ENCODE peak calls at places on chromosomes 11 and 22, in six cellular contexts. I, L, J, W, F and A are unnamed samples.

GRCh38 chr11:67632175-67632981 is 2.6 kb upstream of the NUDT8 start:
- DNase-seq in I (no peak), L (no peak), J (no peak), W (no peak), F (no peak), A (no peak)

GRCh38 chr11:91513734-91514133 is 710.9 kb upstream of the FAT3 start:
- DNase-seq in I (no peak), L (peak), J (peak), W (peak), F (no peak), A (no peak)

GRCh38 chr11:112294688-112295340 is 34.2 kb upstream of the PLET1 start:
- DNase-seq in I (no peak), L (no peak), J (no peak), W (no peak), F (no peak), A (no peak)

GRCh38 chr11:65095974-65096806 is at the start of gene VPS51:
- DNase-seq in I (peak), L (peak), J (peak), W (peak), F (peak), A (peak)

GRCh38 chr11:117225553-117226170 is 6.2 kb downstream of the PCSK7 start:
- DNase-seq in I (no peak), L (no peak), J (no peak), W (no peak), F (no peak), A (no peak)

GRCh38 chr22:46196268-46196667 is 45.9 kb downstream of the PPARA start:
- DNase-seq in I (no peak), L (no peak), J (no peak), W (peak), F (no peak), A (no peak)

GRCh38 chr11:130720232-130720787 is 196.0 kb downstream of the SNX19 start:
- DNase-seq in I (no peak), L (no peak), J (no peak), W (no peak), F (no peak), A (no peak)

GRCh38 chr11:83852775-83853442 is 566.7 kb upstream of the CCDC90B start:
- DNase-seq in I (no peak), L (no peak), J (no peak), W (no peak), F (no peak), A (no peak)

GRCh38 chr11:66015094-66015881 is 3.5 kb downstream of the CST6 start:
- DNase-seq in I (peak), L (no peak), J (no peak), W (no peak), F (no peak), A (peak)

GRCh38 chr11:114183041-114183511 is 113.1 kb upstream of the NNMT start:
- DNase-seq in I (no peak), L (no peak), J (no peak), W (no peak), F (peak), A (no peak)

GRCh38 chr11:94793822-94794221 is 25.7 kb downstream of the AMOTL1 start:
- DNase-seq in I (no peak), L (no peak), J (no peak), W (no peak), F (no peak), A (peak)

GRCh38 chr11:130037058-130037457 is 32.6 kb upstream of the APLP2 start:
- DNase-seq in I (no peak), L (no peak), J (no peak), W (no peak), F (no peak), A (peak)

GRCh38 chr22:36311386-36312085 is 58.6 kb downstream of the APOL1 start:
- DNase-seq in I (no peak), L (no peak), J (no peak), W (no peak), F (no peak), A (peak)

GRCh38 chr22:42511401-42511891 is 8.2 kb downstream of the RRP7A start:
- DNase-seq in I (no peak), L (no peak), J (no peak), W (no peak), F (peak), A (no peak)

GRCh38 chr22:37080438-37080837 is 28.9 kb downstream of the KCTD17 start:
- DNase-seq in I (no peak), L (no peak), J (no peak), W (no peak), F (no peak), A (no peak)

GRCh38 chr22:35477911-35478582 is 62.6 kb upstream of the RASD2 start:
- DNase-seq in I (peak), L (no peak), J (no peak), W (peak), F (no peak), A (peak)

GRCh38 chr11:115501895-115502589 is 2.2 kb downstream of the CADM1 start:
- DNase-seq in I (no peak), L (peak), J (peak), W (peak), F (peak), A (no peak)

GRCh38 chr11:57402188-57403066 is 12.0 kb upstream of the PRG2 start:
- DNase-seq in I (peak), L (no peak), J (no peak), W (no peak), F (no peak), A (peak)

GRCh38 chr11:88292156-88292844 is 45.2 kb downstream of the CTSC start:
- DNase-seq in I (peak), L (no peak), J (no peak), W (peak), F (no peak), A (peak)

GRCh38 chr22:42399315-42400271 is 32.6 kb downstream of the NFAM1 start:
- DNase-seq in I (no peak), L (peak), J (peak), W (peak), F (peak), A (no peak)

GRCh38 chr22:19942886-19943664 is 1.5 kb upstream of the TXNRD2 start:
- DNase-seq in I (no peak), L (peak), J (no peak), W (no peak), F (peak), A (peak)

GRCh38 chr22:19941365-19942070 is at the start of the genes COMT and TXNRD2:
- DNase-seq in I (no peak), L (no peak), J (peak), W (peak), F (peak), A (peak)

GRCh38 chr22:19942071-19942885 is 660 bp upstream of the TXNRD2 start:
- DNase-seq in I (no peak), L (no peak), J (no peak), W (peak), F (peak), A (peak)

GRCh38 chr22:19940536-19941364 is 822 bp upstream of the COMT start:
- DNase-seq in I (no peak), L (no peak), J (no peak), W (peak), F (no peak), A (peak)

GRCh38 chr22:19943665-19944026 is 2.0 kb upstream of the TXNRD2 start:
- DNase-seq in I (no peak), L (no peak), J (peak), W (peak), F (peak), A (peak)
- H3K4me3 ChIP-seq in I (no peak), L (no peak), J (no peak), W (no peak), F (peak), A (peak)

GRCh38 chr11:14981507-14981906 is 9.4 kb upstream of the CALCA start:
- DNase-seq in I (no peak), L (no peak), J (no peak), W (no peak), F (no peak), A (no peak)

GRCh38 chr11:14974723-14975587 is 2.8 kb upstream of the CALCA start:
- DNase-seq in I (peak), L (peak), J (peak), W (peak), F (peak), A (peak)

GRCh38 chr11:14977481-14977880 is 5.3 kb upstream of the CALCA start:
- DNase-seq in I (no peak), L (no peak), J (no peak), W (no peak), F (no peak), A (no peak)

GRCh38 chr11:14980854-14981253 is 8.7 kb upstream of the CALCA start:
- DNase-seq in I (no peak), L (no peak), J (no peak), W (no peak), F (no peak), A (peak)
- TF ChIP-seq EZH2phosphoT487 in I (no peak), L (no peak), J (no peak), W (no peak), F (no peak), A (no peak)

DNA sequence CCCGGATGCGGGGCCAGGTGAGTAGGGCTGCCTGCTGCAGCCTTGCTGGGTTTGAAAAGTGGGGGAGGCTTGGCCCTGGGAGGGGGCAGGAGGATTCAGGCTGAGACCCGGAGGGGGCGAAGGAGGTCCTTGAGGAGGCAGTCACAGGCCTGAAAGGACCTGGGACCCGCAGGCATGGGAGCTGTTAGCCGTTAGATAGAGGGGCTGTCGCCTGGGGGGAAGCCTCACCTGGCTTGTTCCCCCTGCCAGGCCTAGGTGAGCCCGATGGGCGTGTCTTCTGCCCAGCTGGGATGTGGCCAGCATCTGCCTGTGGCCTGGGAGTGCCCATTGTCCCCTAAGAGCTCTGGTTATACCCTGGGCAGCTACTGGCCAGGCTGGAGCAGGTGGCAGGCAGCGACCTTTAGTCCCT is 1.8 kb upstream of the DUSP8 start:
- DNase-seq in I (peak), L (no peak), J (no peak), W (peak), F (no peak), A (no peak)
- H3K4me3 ChIP-seq in I (peak), L (peak), J (peak), W (peak), F (no peak), A (no peak)

GRCh38 chr22:49632199-49633009 is 195.3 kb downstream of the BRD1 start:
- DNase-seq in I (peak), L (peak), J (no peak), W (peak), F (no peak), A (peak)
- TF ChIP-seq EZH2phosphoT487 in I (no peak), L (no peak), J (no peak), W (no peak), F (no peak), A (no peak)

GRCh38 chr11:45663486-45664375 is 1.7 kb downstream of the CHST1 start:
- DNase-seq in I (no peak), L (no peak), J (no peak), W (no peak), F (no peak), A (peak)
- H3K4me3 ChIP-seq in I (no peak), L (peak), J (peak), W (peak), F (no peak), A (no peak)

GRCh38 chr22:38290347-38290746 is 17.5 kb upstream of the TMEM184B start:
- DNase-seq in I (no peak), L (no peak), J (no peak), W (no peak), F (peak), A (no peak)
- TF ChIP-seq EZH2phosphoT487 in I (no peak), L (no peak), J (no peak), W (no peak), F (no peak), A (no peak)

GRCh38 chr11:15073361-15074205 is at the start of gene CALCB:
- DNase-seq in I (no peak), L (peak), J (peak), W (peak), F (no peak), A (peak)
- H3K4me3 ChIP-seq in I (peak), L (peak), J (peak), W (peak), F (no peak), A (peak)

DNA sequence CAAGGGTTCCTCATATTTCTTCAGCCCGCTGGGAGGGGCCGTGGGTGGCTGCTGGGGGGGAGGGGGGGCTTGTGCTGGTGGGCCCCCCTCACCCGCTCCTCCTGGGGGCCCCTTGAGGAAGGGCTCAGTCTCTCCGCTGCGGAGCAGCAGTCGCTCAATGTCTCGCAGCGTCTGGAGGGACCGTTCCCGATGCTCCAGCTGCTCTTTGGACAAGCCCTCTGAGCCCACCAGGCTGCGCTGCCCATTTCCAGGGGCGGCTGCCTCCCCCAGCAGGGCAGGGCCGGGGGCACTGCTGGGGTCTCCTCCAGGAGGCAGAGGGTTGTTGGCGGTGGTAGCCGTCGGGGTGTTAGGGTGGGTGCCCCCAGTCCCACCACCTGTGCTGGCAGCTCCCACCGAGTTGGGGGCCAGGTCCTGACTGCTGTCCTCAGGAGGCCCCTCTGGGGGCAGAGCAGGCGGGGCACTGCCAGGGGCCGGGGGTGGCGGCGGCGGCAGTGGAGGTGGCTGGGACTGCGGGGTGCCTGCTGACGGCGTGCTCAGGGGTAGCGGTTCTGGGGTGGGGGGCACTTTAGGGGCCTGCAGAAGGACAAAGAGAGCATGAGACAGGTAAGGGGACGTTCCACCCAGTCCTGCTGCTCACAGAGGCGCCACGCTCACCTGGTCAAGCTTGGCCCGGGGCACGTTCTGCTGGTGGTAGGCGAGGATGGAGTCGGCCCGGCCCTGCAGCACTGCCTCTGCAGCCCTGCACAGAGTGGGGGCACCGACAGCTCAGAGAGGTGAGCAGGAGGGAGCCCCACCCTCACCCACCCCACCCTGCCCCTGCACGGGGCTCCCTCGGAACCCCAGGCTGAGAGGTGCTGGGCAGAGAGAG is 18.9 kb downstream of the CXCR5 start:
- DNase-seq in I (no peak), L (no peak), J (no peak), W (no peak), F (no peak), A (no peak)
- TF ChIP-seq EZH2phosphoT487 in I (no peak), L (no peak), J (no peak), W (no peak), F (no peak), A (no peak)

GRCh38 chr11:69156218-69156639 is 494 bp downstream of the SMIM38 start:
- DNase-seq in I (no peak), L (no peak), J (no peak), W (no peak), F (no peak), A (no peak)
- H3K4me3 ChIP-seq in I (no peak), L (no peak), J (no peak), W (no peak), F (no peak), A (no peak)

GRCh38 chr11:86228967-86229330 is 15.6 kb upstream of the EED start:
- DNase-seq in I (no peak), L (no peak), J (no peak), W (no peak), F (no peak), A (no peak)

GRCh38 chr11:86230196-86230813 is 14.2 kb upstream of the EED start:
- DNase-seq in I (peak), L (no peak), J (no peak), W (no peak), F (no peak), A (peak)

GRCh38 chr11:86228269-86228966 is 16.1 kb upstream of the EED start:
- DNase-seq in I (no peak), L (no peak), J (no peak), W (no peak), F (no peak), A (no peak)

GRCh38 chr11:86232556-86232955 is 12.0 kb upstream of the EED start:
- DNase-seq in I (no peak), L (no peak), J (no peak), W (no peak), F (no peak), A (no peak)

DNA sequence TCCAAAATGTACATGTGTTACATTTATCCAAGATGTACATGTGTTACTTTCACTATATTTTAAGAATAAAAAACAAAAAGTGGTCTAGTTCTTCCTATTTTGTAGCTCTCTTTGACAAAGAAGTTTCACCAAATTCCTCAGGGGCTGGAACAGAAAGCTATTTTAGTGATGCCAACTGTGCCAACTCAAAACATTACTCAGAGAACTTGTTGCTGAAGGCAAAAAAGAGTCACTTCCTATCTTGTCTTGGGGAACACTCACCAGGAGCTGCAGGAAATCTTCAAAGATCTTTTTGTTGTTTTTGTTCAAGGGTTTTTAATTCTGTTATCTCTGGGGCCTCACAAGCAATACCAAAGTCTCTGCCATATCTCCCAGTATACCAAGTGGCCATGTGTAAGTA is 13.6 kb upstream of the EED start:
- DNase-seq in I (no peak), L (no peak), J (no peak), W (no peak), F (no peak), A (peak)
- TF ChIP-seq EZH2phosphoT487 in I (no peak), L (no peak), J (no peak), W (no peak), F (no peak), A (no peak)